ENCODE peak calls at places on chromosome 18, in six cellular contexts. One of them, this sample, is unnamed.

GRCh38 chr18:10530852-10531251 is 5.0 kb downstream of the NAPG start:
- DNase-seq in GM12865: no peak
- DNase-seq in RPMI7951: no peak
- DNase-seq in bronchial epithelial cell: peak
- DNase-seq in stimulated activated CD4-positive, alpha-beta T cell treated with anti-CD3 and anti-CD28 coated beads, Interleukin-1b, Interleukin-23, amount 100 ng/mL, for 1 hour: no peak
- DNase-seq in stimulated activated CD8-positive, alpha-beta memory T cell treated with anti-CD3 and anti-CD28 coated beads, Interleukin-12 subunit alpha, Interleukin-12 subunit beta, amount 100 ng/mL, for 4 hours: no peak
- DNase-seq in this sample: peak

GRCh38 chr18:59040770-59041148 is 98.9 kb upstream of the SEC11C start:
- DNase-seq in GM12865: no peak
- DNase-seq in RPMI7951: no peak
- DNase-seq in bronchial epithelial cell: no peak
- DNase-seq in stimulated activated CD4-positive, alpha-beta T cell treated with anti-CD3 and anti-CD28 coated beads, Interleukin-1b, Interleukin-23, amount 100 ng/mL, for 1 hour: no peak
- DNase-seq in stimulated activated CD8-positive, alpha-beta memory T cell treated with anti-CD3 and anti-CD28 coated beads, Interleukin-12 subunit alpha, Interleukin-12 subunit beta, amount 100 ng/mL, for 4 hours: no peak
- DNase-seq in this sample: no peak

GRCh38 chr18:4455113-4455811 is at the start of gene DLGAP1:
- DNase-seq in GM12865: peak
- DNase-seq in RPMI7951: no peak
- DNase-seq in bronchial epithelial cell: peak
- DNase-seq in stimulated activated CD4-positive, alpha-beta T cell treated with anti-CD3 and anti-CD28 coated beads, Interleukin-1b, Interleukin-23, amount 100 ng/mL, for 1 hour: no peak
- DNase-seq in stimulated activated CD8-positive, alpha-beta memory T cell treated with anti-CD3 and anti-CD28 coated beads, Interleukin-12 subunit alpha, Interleukin-12 subunit beta, amount 100 ng/mL, for 4 hours: no peak
- DNase-seq in this sample: peak

GRCh38 chr18:11668441-11669169 is 20.5 kb upstream of the GNAL start:
- DNase-seq in GM12865: no peak
- DNase-seq in RPMI7951: no peak
- DNase-seq in bronchial epithelial cell: peak
- DNase-seq in stimulated activated CD4-positive, alpha-beta T cell treated with anti-CD3 and anti-CD28 coated beads, Interleukin-1b, Interleukin-23, amount 100 ng/mL, for 1 hour: no peak
- DNase-seq in stimulated activated CD8-positive, alpha-beta memory T cell treated with anti-CD3 and anti-CD28 coated beads, Interleukin-12 subunit alpha, Interleukin-12 subunit beta, amount 100 ng/mL, for 4 hours: no peak
- DNase-seq in this sample: no peak

GRCh38 chr18:76495435-76496199 is 575 bp upstream of the ZNF516 start:
- DNase-seq in GM12865: peak
- DNase-seq in RPMI7951: peak
- DNase-seq in bronchial epithelial cell: no peak
- DNase-seq in stimulated activated CD4-positive, alpha-beta T cell treated with anti-CD3 and anti-CD28 coated beads, Interleukin-1b, Interleukin-23, amount 100 ng/mL, for 1 hour: no peak
- DNase-seq in stimulated activated CD8-positive, alpha-beta memory T cell treated with anti-CD3 and anti-CD28 coated beads, Interleukin-12 subunit alpha, Interleukin-12 subunit beta, amount 100 ng/mL, for 4 hours: no peak
- DNase-seq in this sample: peak

GRCh38 chr18:47983946-47984345 is 53.5 kb upstream of the SMAD2 start:
- DNase-seq in GM12865: no peak
- DNase-seq in RPMI7951: no peak
- DNase-seq in bronchial epithelial cell: no peak
- DNase-seq in stimulated activated CD4-positive, alpha-beta T cell treated with anti-CD3 and anti-CD28 coated beads, Interleukin-1b, Interleukin-23, amount 100 ng/mL, for 1 hour: no peak
- DNase-seq in stimulated activated CD8-positive, alpha-beta memory T cell treated with anti-CD3 and anti-CD28 coated beads, Interleukin-12 subunit alpha, Interleukin-12 subunit beta, amount 100 ng/mL, for 4 hours: no peak
- DNase-seq in this sample: no peak

GRCh38 chr18:79389689-79390088 is 6.0 kb upstream of the NFATC1 start:
- DNase-seq in GM12865: no peak
- DNase-seq in RPMI7951: no peak
- DNase-seq in bronchial epithelial cell: no peak
- DNase-seq in stimulated activated CD4-positive, alpha-beta T cell treated with anti-CD3 and anti-CD28 coated beads, Interleukin-1b, Interleukin-23, amount 100 ng/mL, for 1 hour: no peak
- DNase-seq in stimulated activated CD8-positive, alpha-beta memory T cell treated with anti-CD3 and anti-CD28 coated beads, Interleukin-12 subunit alpha, Interleukin-12 subunit beta, amount 100 ng/mL, for 4 hours: no peak
- DNase-seq in this sample: no peak

GRCh38 chr18:7755753-7756475 is 188.8 kb downstream of the PTPRM start:
- DNase-seq in GM12865: no peak
- DNase-seq in RPMI7951: no peak
- DNase-seq in bronchial epithelial cell: peak
- DNase-seq in stimulated activated CD4-positive, alpha-beta T cell treated with anti-CD3 and anti-CD28 coated beads, Interleukin-1b, Interleukin-23, amount 100 ng/mL, for 1 hour: no peak
- DNase-seq in stimulated activated CD8-positive, alpha-beta memory T cell treated with anti-CD3 and anti-CD28 coated beads, Interleukin-12 subunit alpha, Interleukin-12 subunit beta, amount 100 ng/mL, for 4 hours: no peak
- DNase-seq in this sample: peak

GRCh38 chr18:70322928-70323327 is 34.1 kb downstream of the SOCS6 start:
- DNase-seq in GM12865: no peak
- DNase-seq in RPMI7951: peak
- DNase-seq in bronchial epithelial cell: peak
- DNase-seq in stimulated activated CD4-positive, alpha-beta T cell treated with anti-CD3 and anti-CD28 coated beads, Interleukin-1b, Interleukin-23, amount 100 ng/mL, for 1 hour: no peak
- DNase-seq in stimulated activated CD8-positive, alpha-beta memory T cell treated with anti-CD3 and anti-CD28 coated beads, Interleukin-12 subunit alpha, Interleukin-12 subunit beta, amount 100 ng/mL, for 4 hours: no peak
- DNase-seq in this sample: peak

GRCh38 chr18:46070683-46071614 is 1.1 kb downstream of the PSTPIP2 start:
- DNase-seq in GM12865: no peak
- DNase-seq in RPMI7951: no peak
- DNase-seq in bronchial epithelial cell: no peak
- DNase-seq in stimulated activated CD4-positive, alpha-beta T cell treated with anti-CD3 and anti-CD28 coated beads, Interleukin-1b, Interleukin-23, amount 100 ng/mL, for 1 hour: no peak
- DNase-seq in stimulated activated CD8-positive, alpha-beta memory T cell treated with anti-CD3 and anti-CD28 coated beads, Interleukin-12 subunit alpha, Interleukin-12 subunit beta, amount 100 ng/mL, for 4 hours: peak
- DNase-seq in this sample: no peak

GRCh38 chr18:31454066-31454708 is 6.6 kb downstream of the DSG3 start:
- DNase-seq in GM12865: no peak
- DNase-seq in RPMI7951: peak
- DNase-seq in bronchial epithelial cell: peak
- DNase-seq in stimulated activated CD4-positive, alpha-beta T cell treated with anti-CD3 and anti-CD28 coated beads, Interleukin-1b, Interleukin-23, amount 100 ng/mL, for 1 hour: no peak
- DNase-seq in stimulated activated CD8-positive, alpha-beta memory T cell treated with anti-CD3 and anti-CD28 coated beads, Interleukin-12 subunit alpha, Interleukin-12 subunit beta, amount 100 ng/mL, for 4 hours: no peak
- DNase-seq in this sample: peak

GRCh38 chr18:23528580-23529472 is 25.5 kb downstream of the RMC1 start:
- DNase-seq in GM12865: no peak
- DNase-seq in RPMI7951: peak
- DNase-seq in bronchial epithelial cell: no peak
- DNase-seq in stimulated activated CD4-positive, alpha-beta T cell treated with anti-CD3 and anti-CD28 coated beads, Interleukin-1b, Interleukin-23, amount 100 ng/mL, for 1 hour: no peak
- DNase-seq in stimulated activated CD8-positive, alpha-beta memory T cell treated with anti-CD3 and anti-CD28 coated beads, Interleukin-12 subunit alpha, Interleukin-12 subunit beta, amount 100 ng/mL, for 4 hours: no peak
- DNase-seq in this sample: peak

GRCh38 chr18:61963705-61964104 is 70.9 kb upstream of the RNF152 start:
- DNase-seq in GM12865: no peak
- DNase-seq in RPMI7951: peak
- DNase-seq in bronchial epithelial cell: no peak
- DNase-seq in stimulated activated CD4-positive, alpha-beta T cell treated with anti-CD3 and anti-CD28 coated beads, Interleukin-1b, Interleukin-23, amount 100 ng/mL, for 1 hour: no peak
- DNase-seq in stimulated activated CD8-positive, alpha-beta memory T cell treated with anti-CD3 and anti-CD28 coated beads, Interleukin-12 subunit alpha, Interleukin-12 subunit beta, amount 100 ng/mL, for 4 hours: no peak
- DNase-seq in this sample: no peak

GRCh38 chr18:35417223-35417622 is 40.1 kb upstream of the ZNF396 start:
- DNase-seq in GM12865: no peak
- DNase-seq in RPMI7951: no peak
- DNase-seq in bronchial epithelial cell: no peak
- DNase-seq in stimulated activated CD4-positive, alpha-beta T cell treated with anti-CD3 and anti-CD28 coated beads, Interleukin-1b, Interleukin-23, amount 100 ng/mL, for 1 hour: no peak
- DNase-seq in stimulated activated CD8-positive, alpha-beta memory T cell treated with anti-CD3 and anti-CD28 coated beads, Interleukin-12 subunit alpha, Interleukin-12 subunit beta, amount 100 ng/mL, for 4 hours: no peak
- DNase-seq in this sample: no peak

GRCh38 chr18:23484783-23485182 is 18.5 kb upstream of the RMC1 start:
- DNase-seq in GM12865: no peak
- DNase-seq in RPMI7951: no peak
- DNase-seq in bronchial epithelial cell: no peak
- DNase-seq in stimulated activated CD4-positive, alpha-beta T cell treated with anti-CD3 and anti-CD28 coated beads, Interleukin-1b, Interleukin-23, amount 100 ng/mL, for 1 hour: no peak
- DNase-seq in stimulated activated CD8-positive, alpha-beta memory T cell treated with anti-CD3 and anti-CD28 coated beads, Interleukin-12 subunit alpha, Interleukin-12 subunit beta, amount 100 ng/mL, for 4 hours: no peak
- DNase-seq in this sample: no peak

GRCh38 chr18:11498821-11499220 is 110.6 kb upstream of the SLC35G4 start:
- DNase-seq in GM12865: no peak
- DNase-seq in RPMI7951: peak
- DNase-seq in bronchial epithelial cell: no peak
- DNase-seq in stimulated activated CD4-positive, alpha-beta T cell treated with anti-CD3 and anti-CD28 coated beads, Interleukin-1b, Interleukin-23, amount 100 ng/mL, for 1 hour: no peak
- DNase-seq in stimulated activated CD8-positive, alpha-beta memory T cell treated with anti-CD3 and anti-CD28 coated beads, Interleukin-12 subunit alpha, Interleukin-12 subunit beta, amount 100 ng/mL, for 4 hours: no peak
- DNase-seq in this sample: no peak

GRCh38 chr18:72640552-72640951 is 96.4 kb upstream of the CBLN2 start:
- DNase-seq in GM12865: no peak
- DNase-seq in RPMI7951: no peak
- DNase-seq in bronchial epithelial cell: no peak
- DNase-seq in stimulated activated CD4-positive, alpha-beta T cell treated with anti-CD3 and anti-CD28 coated beads, Interleukin-1b, Interleukin-23, amount 100 ng/mL, for 1 hour: no peak
- DNase-seq in stimulated activated CD8-positive, alpha-beta memory T cell treated with anti-CD3 and anti-CD28 coated beads, Interleukin-12 subunit alpha, Interleukin-12 subunit beta, amount 100 ng/mL, for 4 hours: no peak
- DNase-seq in this sample: no peak

GRCh38 chr18:9559253-9559652 is 55.1 kb downstream of the PPP4R1 start:
- DNase-seq in GM12865: no peak
- DNase-seq in RPMI7951: no peak
- DNase-seq in bronchial epithelial cell: peak
- DNase-seq in stimulated activated CD4-positive, alpha-beta T cell treated with anti-CD3 and anti-CD28 coated beads, Interleukin-1b, Interleukin-23, amount 100 ng/mL, for 1 hour: no peak
- DNase-seq in stimulated activated CD8-positive, alpha-beta memory T cell treated with anti-CD3 and anti-CD28 coated beads, Interleukin-12 subunit alpha, Interleukin-12 subunit beta, amount 100 ng/mL, for 4 hours: no peak
- DNase-seq in this sample: no peak

GRCh38 chr18:40473221-40473620 is 1481.8 kb upstream of the PIK3C3 start:
- DNase-seq in GM12865: no peak
- DNase-seq in RPMI7951: no peak
- DNase-seq in bronchial epithelial cell: no peak
- DNase-seq in stimulated activated CD4-positive, alpha-beta T cell treated with anti-CD3 and anti-CD28 coated beads, Interleukin-1b, Interleukin-23, amount 100 ng/mL, for 1 hour: no peak
- DNase-seq in stimulated activated CD8-positive, alpha-beta memory T cell treated with anti-CD3 and anti-CD28 coated beads, Interleukin-12 subunit alpha, Interleukin-12 subunit beta, amount 100 ng/mL, for 4 hours: no peak
- DNase-seq in this sample: peak

GRCh38 chr18:48949051-48949605 is 1.6 kb downstream of the SMAD7 start:
- DNase-seq in GM12865: peak
- DNase-seq in RPMI7951: peak
- DNase-seq in bronchial epithelial cell: no peak
- DNase-seq in stimulated activated CD4-positive, alpha-beta T cell treated with anti-CD3 and anti-CD28 coated beads, Interleukin-1b, Interleukin-23, amount 100 ng/mL, for 1 hour: no peak
- DNase-seq in stimulated activated CD8-positive, alpha-beta memory T cell treated with anti-CD3 and anti-CD28 coated beads, Interleukin-12 subunit alpha, Interleukin-12 subunit beta, amount 100 ng/mL, for 4 hours: no peak
- DNase-seq in this sample: no peak

GRCh38 chr18:22170421-22171262 is 1.3 kb downstream of the GATA6 start:
- DNase-seq in GM12865: no peak
- DNase-seq in RPMI7951: peak
- DNase-seq in bronchial epithelial cell: no peak
- DNase-seq in stimulated activated CD4-positive, alpha-beta T cell treated with anti-CD3 and anti-CD28 coated beads, Interleukin-1b, Interleukin-23, amount 100 ng/mL, for 1 hour: no peak
- DNase-seq in stimulated activated CD8-positive, alpha-beta memory T cell treated with anti-CD3 and anti-CD28 coated beads, Interleukin-12 subunit alpha, Interleukin-12 subunit beta, amount 100 ng/mL, for 4 hours: no peak
- DNase-seq in this sample: peak

GRCh38 chr18:47413327-47413726 is 161.9 kb upstream of the SKOR2 start:
- DNase-seq in GM12865: no peak
- DNase-seq in RPMI7951: peak
- DNase-seq in bronchial epithelial cell: no peak
- DNase-seq in stimulated activated CD4-positive, alpha-beta T cell treated with anti-CD3 and anti-CD28 coated beads, Interleukin-1b, Interleukin-23, amount 100 ng/mL, for 1 hour: no peak
- DNase-seq in stimulated activated CD8-positive, alpha-beta memory T cell treated with anti-CD3 and anti-CD28 coated beads, Interleukin-12 subunit alpha, Interleukin-12 subunit beta, amount 100 ng/mL, for 4 hours: no peak
- DNase-seq in this sample: no peak

GRCh38 chr18:48791636-48792105 is 159.1 kb downstream of the SMAD7 start:
- DNase-seq in GM12865: no peak
- DNase-seq in RPMI7951: no peak
- DNase-seq in bronchial epithelial cell: peak
- DNase-seq in stimulated activated CD4-positive, alpha-beta T cell treated with anti-CD3 and anti-CD28 coated beads, Interleukin-1b, Interleukin-23, amount 100 ng/mL, for 1 hour: no peak
- DNase-seq in stimulated activated CD8-positive, alpha-beta memory T cell treated with anti-CD3 and anti-CD28 coated beads, Interleukin-12 subunit alpha, Interleukin-12 subunit beta, amount 100 ng/mL, for 4 hours: no peak
- DNase-seq in this sample: peak

GRCh38 chr18:33584845-33585775 is 7.1 kb downstream of the ASXL3 start:
- DNase-seq in GM12865: no peak
- DNase-seq in RPMI7951: no peak
- DNase-seq in bronchial epithelial cell: peak
- DNase-seq in stimulated activated CD4-positive, alpha-beta T cell treated with anti-CD3 and anti-CD28 coated beads, Interleukin-1b, Interleukin-23, amount 100 ng/mL, for 1 hour: no peak
- DNase-seq in stimulated activated CD8-positive, alpha-beta memory T cell treated with anti-CD3 and anti-CD28 coated beads, Interleukin-12 subunit alpha, Interleukin-12 subunit beta, amount 100 ng/mL, for 4 hours: no peak
- DNase-seq in this sample: no peak

GRCh38 chr18:39191058-39191457 is 1625.5 kb upstream of the CELF4 start:
- DNase-seq in GM12865: no peak
- DNase-seq in RPMI7951: no peak
- DNase-seq in bronchial epithelial cell: no peak
- DNase-seq in stimulated activated CD4-positive, alpha-beta T cell treated with anti-CD3 and anti-CD28 coated beads, Interleukin-1b, Interleukin-23, amount 100 ng/mL, for 1 hour: no peak
- DNase-seq in stimulated activated CD8-positive, alpha-beta memory T cell treated with anti-CD3 and anti-CD28 coated beads, Interleukin-12 subunit alpha, Interleukin-12 subunit beta, amount 100 ng/mL, for 4 hours: no peak
- DNase-seq in this sample: no peak

GRCh38 chr18:55833543-55833942 is 245.6 kb upstream of the TCF4 start:
- DNase-seq in GM12865: no peak
- DNase-seq in RPMI7951: peak
- DNase-seq in bronchial epithelial cell: peak
- DNase-seq in stimulated activated CD4-positive, alpha-beta T cell treated with anti-CD3 and anti-CD28 coated beads, Interleukin-1b, Interleukin-23, amount 100 ng/mL, for 1 hour: no peak
- DNase-seq in stimulated activated CD8-positive, alpha-beta memory T cell treated with anti-CD3 and anti-CD28 coated beads, Interleukin-12 subunit alpha, Interleukin-12 subunit beta, amount 100 ng/mL, for 4 hours: no peak
- DNase-seq in this sample: peak